ENCODE peak calls at places on chromosomes 11 and 22, in four cellular contexts. One of them, this sample, is unnamed.
A peak's percentile ranks its signal among the peaks of the same experiment; 100 is the strongest.

GRCh38 chr11:83538286-83538685 is 252.1 kb upstream of the CCDC90B start:
- DNase-seq in A673: no peak
- DNase-seq in MM.1S: no peak
- DNase-seq in upper lobe of right lung: no peak
- DNase-seq in this sample: no peak

GRCh38 chr22:36194971-36195370 is 6.6 kb downstream of the APOL4 start:
- DNase-seq in upper lobe of right lung: no peak
- DNase-seq in MM.1S: peak; percentile 54
- DNase-seq in A673: peak; percentile 78
- DNase-seq in this sample: no peak

GRCh38 chr11:111911563-111912401 is at the start of gene CRYAB:
- DNase-seq in A673: no peak
- DNase-seq in upper lobe of right lung: peak; percentile 78
- DNase-seq in MM.1S: no peak
- DNase-seq in this sample: no peak

GRCh38 chr11:10460611-10461275 is 5.7 kb downstream of the AMPD3 start:
- DNase-seq in MM.1S: no peak
- DNase-seq in upper lobe of right lung: no peak
- DNase-seq in A673: no peak
- DNase-seq in this sample: no peak

GRCh38 chr22:48319321-48320047 is 1508.2 kb downstream of the BRD1 start:
- DNase-seq in upper lobe of right lung: peak; percentile 46
- DNase-seq in A673: no peak
- DNase-seq in MM.1S: no peak
- DNase-seq in this sample: peak; percentile 73

GRCh38 chr11:68997995-68998348 is 15.1 kb downstream of the MRGPRF start:
- DNase-seq in MM.1S: no peak
- DNase-seq in A673: no peak
- DNase-seq in upper lobe of right lung: no peak
- DNase-seq in this sample: no peak

GRCh38 chr11:75635009-75635909 is 33.6 kb downstream of the MAP6 start:
- DNase-seq in A673: peak; percentile 51
- DNase-seq in MM.1S: peak; percentile 16
- DNase-seq in upper lobe of right lung: no peak
- DNase-seq in this sample: no peak

GRCh38 chr11:44943696-44944095 is 7.0 kb downstream of the TP53I11 start:
- DNase-seq in upper lobe of right lung: no peak
- DNase-seq in MM.1S: no peak
- DNase-seq in A673: no peak
- DNase-seq in this sample: no peak

DNA sequence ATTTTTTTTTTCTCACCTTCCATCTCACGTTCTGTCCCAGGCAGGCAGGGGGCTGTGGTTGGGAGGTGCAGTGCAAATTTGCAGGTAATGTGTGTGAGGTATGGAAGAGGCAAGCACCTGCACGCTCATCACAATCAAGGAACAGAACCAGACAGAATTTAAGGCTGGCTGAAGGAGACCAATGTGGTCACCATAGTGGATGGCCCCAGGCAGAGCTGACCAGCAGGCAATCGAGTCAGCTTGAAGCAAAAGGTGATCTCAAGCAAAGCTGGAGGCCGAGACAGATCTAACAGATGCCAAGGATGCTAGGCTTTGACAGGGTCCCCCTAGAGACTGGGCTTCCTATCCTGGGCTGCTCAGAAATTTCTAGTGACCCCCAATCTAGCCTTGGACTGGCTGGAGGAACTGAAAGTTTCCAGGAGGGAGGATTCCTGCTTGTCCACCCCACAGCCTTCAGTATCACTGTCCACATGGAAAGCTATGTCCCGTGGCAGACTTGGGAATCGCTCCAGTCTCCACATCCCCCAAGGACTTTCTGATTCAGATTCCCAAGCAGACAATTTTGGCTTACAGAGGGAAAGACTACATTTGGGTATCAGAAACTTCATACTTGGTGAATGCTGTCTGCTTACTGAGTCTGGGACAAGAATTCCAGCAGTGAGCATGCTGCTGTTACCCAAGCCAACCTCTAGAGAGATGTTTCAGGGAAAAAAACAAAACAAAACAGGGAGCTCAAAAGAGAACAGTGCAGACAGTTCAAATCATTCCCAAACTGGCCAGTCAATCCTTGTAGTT is 9.0 kb upstream of the MICAL3 start:
- DNase-seq in MM.1S: no peak
- DNase-seq in upper lobe of right lung: no peak
- DNase-seq in A673: no peak
- DNase-seq in this sample: no peak
- TF ChIP-seq CTCF in MM.1S: no peak
- TF ChIP-seq CTCF in upper lobe of right lung: no peak
- TF ChIP-seq CTCF in A673: no peak
- TF ChIP-seq CTCF in this sample: peak; percentile 55

DNA sequence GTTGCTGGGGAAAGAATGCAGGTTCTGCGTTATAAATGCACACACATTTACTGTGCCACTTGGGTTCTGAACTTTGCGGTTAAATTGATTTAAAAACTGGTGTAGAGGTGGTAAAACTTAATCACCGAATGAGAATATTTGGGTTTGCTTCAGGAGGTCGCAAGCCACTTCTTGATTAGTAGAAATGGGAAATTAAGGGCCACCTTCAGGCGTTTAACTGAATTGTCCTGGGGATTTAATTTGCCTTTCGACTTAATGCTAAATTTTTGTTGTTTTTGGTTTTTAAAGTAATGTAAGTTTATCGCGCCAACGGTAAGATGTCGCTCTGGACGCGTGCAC is 460 bp upstream of the NCR3LG1 start:
- DNase-seq in upper lobe of right lung: no peak
- DNase-seq in A673: peak; percentile 25
- DNase-seq in MM.1S: no peak
- DNase-seq in this sample: no peak
- TF ChIP-seq CTCF in upper lobe of right lung: no peak
- TF ChIP-seq CTCF in A673: peak; percentile 39
- TF ChIP-seq CTCF in MM.1S: no peak
- TF ChIP-seq CTCF in this sample: peak; percentile 65

GRCh38 chr22:23376256-23376655 is 195.9 kb downstream of the BCR start:
- DNase-seq in A673: peak; percentile 68
- DNase-seq in upper lobe of right lung: no peak
- DNase-seq in MM.1S: peak; percentile 55
- DNase-seq in this sample: no peak
- TF ChIP-seq CTCF in A673: peak; percentile 66
- TF ChIP-seq CTCF in upper lobe of right lung: peak; percentile 11
- TF ChIP-seq CTCF in MM.1S: peak; percentile 64
- TF ChIP-seq CTCF in this sample: peak; percentile 53

DNA sequence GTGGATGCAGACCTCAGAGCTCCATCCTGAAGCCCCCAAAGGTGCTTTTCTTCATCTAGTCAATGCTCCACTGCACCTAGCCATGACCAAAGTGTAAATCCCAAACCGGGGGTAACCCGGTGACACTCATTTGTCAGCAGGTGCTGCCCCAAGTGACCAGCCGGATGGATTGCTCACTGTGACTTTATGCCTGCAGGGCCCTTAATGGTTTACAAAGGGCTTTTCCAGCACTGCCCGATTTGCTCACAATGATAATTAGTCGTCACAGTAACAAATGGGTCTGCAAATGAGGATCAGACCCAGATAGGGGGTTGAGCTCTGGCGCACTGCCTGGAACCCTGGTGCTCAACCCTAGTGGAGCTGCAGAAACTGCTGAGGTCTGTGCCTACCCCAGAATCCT is 45.7 kb upstream of the CD5 start:
- DNase-seq in MM.1S: no peak
- DNase-seq in A673: no peak
- DNase-seq in upper lobe of right lung: no peak
- DNase-seq in this sample: no peak
- TF ChIP-seq CTCF in MM.1S: no peak
- TF ChIP-seq CTCF in A673: no peak
- TF ChIP-seq CTCF in upper lobe of right lung: no peak
- TF ChIP-seq CTCF in this sample: no peak

GRCh38 chr11:132123854-132124835 is 753.7 kb downstream of the NTM start:
- DNase-seq in upper lobe of right lung: no peak
- DNase-seq in MM.1S: peak; percentile 52
- DNase-seq in A673: no peak
- DNase-seq in this sample: no peak
- TF ChIP-seq CTCF in upper lobe of right lung: no peak
- TF ChIP-seq CTCF in MM.1S: peak; percentile 50
- TF ChIP-seq CTCF in A673: peak; percentile 33
- TF ChIP-seq CTCF in this sample: peak; percentile 40

DNA sequence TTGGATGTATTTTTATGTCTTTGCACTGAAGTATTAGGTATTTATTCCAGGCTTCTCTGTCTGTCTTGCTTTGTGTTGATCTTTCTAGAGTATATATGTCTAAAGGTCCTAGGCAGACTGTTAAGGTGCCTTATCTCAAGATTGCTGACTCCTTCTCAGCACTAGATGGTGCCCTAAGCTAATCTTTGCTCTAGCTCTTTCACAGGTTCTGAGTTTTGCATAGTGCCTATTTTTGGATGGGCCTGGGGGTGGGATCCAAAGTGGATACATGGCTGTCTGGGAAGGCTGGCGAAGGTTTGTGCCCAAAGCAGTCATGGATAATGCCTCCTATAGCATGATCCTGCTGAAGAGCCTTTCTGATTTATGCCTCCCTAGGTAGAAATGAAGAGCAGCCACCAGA is 154.9 kb downstream of the TRPC6 start:
- DNase-seq in upper lobe of right lung: no peak
- DNase-seq in MM.1S: peak; percentile 52
- DNase-seq in A673: peak; percentile 59
- DNase-seq in this sample: no peak
- TF ChIP-seq CTCF in upper lobe of right lung: peak; percentile 33
- TF ChIP-seq CTCF in MM.1S: peak; percentile 71
- TF ChIP-seq CTCF in A673: peak; percentile 57
- TF ChIP-seq CTCF in this sample: peak; percentile 81

GRCh38 chr11:64271339-64272132 is 12.9 kb downstream of the BAD start:
- DNase-seq in A673: peak; percentile 98
- DNase-seq in MM.1S: peak; percentile 81
- DNase-seq in upper lobe of right lung: peak; percentile 93
- DNase-seq in this sample: no peak
- TF ChIP-seq CTCF in A673: peak; percentile 45
- TF ChIP-seq CTCF in MM.1S: peak; percentile 6
- TF ChIP-seq CTCF in upper lobe of right lung: peak; percentile 26
- TF ChIP-seq CTCF in this sample: peak; percentile 65

DNA sequence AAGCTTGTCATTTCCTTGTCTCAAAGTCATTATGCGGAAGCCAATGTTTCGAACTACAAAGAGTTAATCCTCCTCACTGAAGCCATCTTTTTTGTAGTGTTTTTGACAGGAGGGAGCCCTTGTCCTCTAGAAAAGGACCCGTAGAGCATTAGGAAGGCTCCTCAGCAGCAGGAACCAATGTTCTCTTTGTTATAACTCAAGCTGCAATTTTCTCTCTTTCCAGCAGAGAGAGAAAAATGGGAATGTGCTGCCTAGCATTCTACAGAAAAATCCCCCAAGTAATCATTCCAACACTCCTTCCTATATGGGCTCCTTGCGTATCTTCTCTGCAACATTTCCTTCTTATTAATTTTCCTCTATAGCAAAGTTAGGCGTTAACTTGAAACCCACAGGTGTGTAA is 30.6 kb downstream of the SC5D start:
- DNase-seq in upper lobe of right lung: no peak
- DNase-seq in MM.1S: no peak
- DNase-seq in A673: no peak
- DNase-seq in this sample: no peak
- TF ChIP-seq CTCF in upper lobe of right lung: no peak
- TF ChIP-seq CTCF in MM.1S: no peak
- TF ChIP-seq CTCF in A673: no peak
- TF ChIP-seq CTCF in this sample: peak; percentile 39

This sample was measured in chondrocyte.